ENCODE peak calls at places on chromosomes 6 and 20, in ten cellular contexts. O is PC-3, T is AG04450, X is lung microvascular endothelial cell, Y is astrocyte, H is AG10803, R is adipocyte, B is G401, S is T follicular helper cell, Z is epithelial cell of esophagus. A is an unnamed sample.

GRCh38 chr6:158571826-158572652 is 12.1 kb downstream of the TMEM181 start:
- DNase-seq in Z (peak), S (no peak), R (no peak), X (no peak), H (no peak), Y (no peak), B (no peak), T (no peak), O (peak), A (no peak)

GRCh38 chr20:45913105-45913504 is 1.1 kb upstream of the PLTP start:
- DNase-seq in O (no peak), T (no peak), Z (peak), Y (no peak), S (no peak), R (no peak), X (peak), H (no peak), B (no peak), A (no peak)

GRCh38 chr6:91669154-91669903 is 1082.5 kb upstream of the MAP3K7 start:
- DNase-seq in Z (no peak), Y (peak), H (no peak), X (no peak), S (no peak), R (no peak), T (no peak), O (no peak), B (peak), A (no peak)

GRCh38 chr6:93675856-93676255 is 256.5 kb upstream of the EPHA7 start:
- DNase-seq in S (no peak), O (peak), X (no peak), Z (no peak), R (no peak), B (no peak), H (no peak), T (no peak), Y (no peak), A (no peak)

GRCh38 chr6:168333039-168333438 is 13.5 kb upstream of the DACT2 start:
- DNase-seq in B (no peak), R (no peak), S (no peak), H (no peak), T (no peak), Z (no peak), Y (no peak), X (no peak), O (no peak), A (no peak)

GRCh38 chr6:39322306-39322850 is at the start of gene KCNK16:
- DNase-seq in X (no peak), H (no peak), B (no peak), T (no peak), Z (no peak), R (no peak), O (no peak), S (no peak), Y (no peak), A (no peak)

GRCh38 chr20:59221049-59221748 is 57.6 kb downstream of the ZNF831 start:
- DNase-seq in Z (peak), R (peak), T (no peak), Y (no peak), S (no peak), H (peak), X (no peak), B (peak), O (peak), A (no peak)

GRCh38 chr20:12203399-12203798 is 285.7 kb downstream of the BTBD3 start:
- DNase-seq in B (no peak), R (no peak), T (no peak), Y (no peak), O (no peak), Z (no peak), X (no peak), S (no peak), H (no peak), A (no peak)

GRCh38 chr6:21537660-21538059 is 55.9 kb upstream of the SOX4 start:
- DNase-seq in B (no peak), S (no peak), O (no peak), Y (no peak), R (no peak), T (no peak), H (no peak), X (no peak), Z (no peak), A (no peak)

GRCh38 chr6:87116922-87117321 is 22.0 kb upstream of the CGA start:
- DNase-seq in Y (no peak), B (no peak), O (no peak), R (no peak), S (no peak), X (no peak), T (no peak), Z (no peak), H (no peak), A (no peak)

GRCh38 chr6:73491371-73491770 is 29.5 kb downstream of the EEF1A1 start:
- DNase-seq in B (no peak), Z (peak), T (no peak), Y (no peak), O (no peak), R (peak), H (no peak), X (no peak), S (no peak), A (no peak)

GRCh38 chr6:41191569-41191968 is 9.4 kb downstream of the TREML2 start:
- DNase-seq in B (no peak), X (peak), O (peak), R (peak), T (no peak), Y (no peak), S (no peak), Z (peak), H (no peak), A (no peak)

GRCh38 chr6:5063617-5064016 is 21.5 kb upstream of the PPP1R3G start:
- DNase-seq in B (no peak), O (no peak), T (no peak), R (no peak), Z (no peak), S (no peak), H (no peak), X (no peak), Y (no peak), A (no peak)

GRCh38 chr6:11363881-11364576 is 131.6 kb upstream of the NEDD9 start:
- DNase-seq in R (no peak), Z (peak), S (no peak), O (no peak), H (no peak), T (no peak), B (no peak), Y (no peak), X (peak), A (no peak)

GRCh38 chr6:92820531-92820930 is 598.8 kb downstream of the EPHA7 start:
- DNase-seq in B (peak), R (no peak), X (no peak), H (no peak), S (no peak), O (no peak), T (no peak), Z (no peak), Y (no peak), A (no peak)

GRCh38 chr20:51541189-51542032 is 1.1 kb downstream of the NFATC2 start:
- DNase-seq in O (no peak), X (peak), Z (peak), B (peak), S (peak), R (peak), H (peak), Y (peak), T (no peak), A (peak)

GRCh38 chr6:140090871-140091270 is 716.4 kb upstream of the CITED2 start:
- DNase-seq in S (no peak), X (no peak), Z (no peak), R (no peak), B (no peak), T (no peak), Y (no peak), H (no peak), O (no peak), A (no peak)

GRCh38 chr20:45822863-45823262 is 4.2 kb downstream of the TNNC2 start:
- DNase-seq in X (no peak), T (no peak), Y (no peak), Z (peak), O (peak), R (peak), H (peak), B (peak), S (no peak), A (no peak)